ENCODE peak calls at places on chromosomes 2 and 18, in ten cellular contexts. R is GM13977, W is fibroblast of pulmonary artery, I is cardiac muscle cell, J is A549, S is PC-3, L is fibroblast of lung, O is prostate gland, Y is lung, N is progenitor cell of endocrine pancreas. Q is an unnamed sample.

GRCh38 chr18:57831597-57832377 is 28.7 kb upstream of the ATP8B1 start:
- DNase-seq in W (no peak), L (no peak), I (no peak), J (no peak), Y (no peak), O (no peak), R (no peak), N (no peak), S (no peak), Q (no peak)

GRCh38 chr2:241546771-241547498 is 11.6 kb upstream of the BOK start:
- DNase-seq in O (no peak), Y (no peak), W (peak), L (peak), J (no peak), S (no peak), N (no peak), I (peak), R (no peak), Q (no peak)

GRCh38 chr2:238499731-238500570 is 73.2 kb downstream of the ASB1 start:
- DNase-seq in R (no peak), I (no peak), Y (no peak), L (peak), O (no peak), J (no peak), N (no peak), W (no peak), S (peak), Q (no peak)

GRCh38 chr18:66562279-66562678 is 41.6 kb downstream of the CDH19 start:
- DNase-seq in W (no peak), O (no peak), N (no peak), J (no peak), S (no peak), R (no peak), L (no peak), I (no peak), Y (no peak), Q (no peak)

GRCh38 chr2:149164296-149164695 is 125.8 kb downstream of the LYPD6B start:
- DNase-seq in R (no peak), O (no peak), N (no peak), J (no peak), I (no peak), L (peak), S (peak), W (no peak), Y (no peak), Q (no peak)

GRCh38 chr2:33395660-33396249 is 80.7 kb upstream of the RASGRP3 start:
- DNase-seq in I (peak), W (peak), S (peak), Y (no peak), J (peak), N (no peak), O (no peak), R (peak), L (peak), Q (no peak)

GRCh38 chr2:191688934-191689695 is 11.2 kb downstream of the NABP1 start:
- DNase-seq in O (no peak), S (peak), W (peak), N (no peak), I (no peak), L (peak), Y (no peak), J (peak), R (no peak), Q (no peak)

GRCh38 chr2:68663371-68664156 is 20.2 kb downstream of the PROKR1 start:
- DNase-seq in W (no peak), R (no peak), O (no peak), N (no peak), I (no peak), Y (no peak), L (no peak), S (no peak), J (no peak), Q (no peak)

GRCh38 chr2:11434443-11434842 is 31.5 kb downstream of the E2F6 start:
- DNase-seq in N (no peak), S (no peak), I (no peak), J (no peak), O (no peak), W (no peak), R (no peak), L (no peak), Y (no peak), Q (no peak)

GRCh38 chr18:46319793-46320192 is 215.6 kb downstream of the HAUS1 start:
- DNase-seq in I (no peak), O (no peak), W (no peak), N (no peak), J (no peak), S (no peak), R (no peak), Y (no peak), L (peak), Q (no peak)

GRCh38 chr2:19359021-19359357 is 566 bp upstream of the OSR1 start:
- DNase-seq in W (no peak), I (no peak), S (no peak), L (no peak), N (no peak), Y (no peak), R (peak), O (no peak), J (no peak), Q (no peak)

GRCh38 chr2:179440642-179441251 is 176.1 kb upstream of the SESTD1 start:
- DNase-seq in N (no peak), R (peak), S (peak), W (peak), Y (no peak), L (peak), O (no peak), J (no peak), I (no peak), Q (no peak)

GRCh38 chr2:10877691-10878111 is 34.0 kb upstream of the KCNF1 start:
- DNase-seq in J (no peak), I (no peak), N (no peak), R (no peak), S (no peak), O (no peak), Y (no peak), L (no peak), W (peak), Q (peak)

GRCh38 chr18:37322497-37323035 is 243.0 kb downstream of the CELF4 start:
- DNase-seq in I (peak), Y (no peak), W (peak), J (peak), N (no peak), R (peak), L (peak), O (no peak), S (peak), Q (no peak)

GRCh38 chr2:110211938-110212858 is at the start of gene MTLN:
- DNase-seq in I (peak), L (peak), Y (peak), R (peak), O (peak), J (peak), N (peak), W (peak), S (peak), Q (peak)

GRCh38 chr2:164671664-164672396 is 50.5 kb upstream of the GRB14 start:
- DNase-seq in W (peak), R (no peak), L (peak), I (no peak), S (no peak), N (no peak), J (no peak), O (no peak), Y (no peak), Q (no peak)

GRCh38 chr2:79960035-79960725 is 344.4 kb downstream of the LRRTM1 start:
- DNase-seq in I (no peak), R (no peak), W (no peak), Y (no peak), O (no peak), N (no peak), J (no peak), S (no peak), L (no peak), Q (no peak)

DNA sequence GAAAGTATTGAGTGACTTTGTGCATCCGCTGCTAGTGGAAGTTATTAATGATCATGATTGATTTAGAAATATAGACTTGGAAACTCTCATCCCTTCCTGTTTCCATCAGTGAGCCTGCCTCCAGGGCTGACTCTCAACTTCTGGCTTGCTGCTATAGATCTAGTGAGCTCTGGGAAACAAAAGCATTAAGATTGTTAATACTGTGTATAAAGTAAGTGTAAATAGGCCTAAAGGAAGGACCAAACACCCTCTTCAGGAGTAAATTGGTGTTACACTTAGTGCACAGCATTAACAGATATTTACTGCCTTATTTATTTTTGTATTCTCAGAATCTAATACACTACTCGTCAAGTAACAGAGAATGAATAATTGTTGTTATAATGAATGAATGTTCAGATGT is 285.6 kb downstream of the THSD7B start:
- DNase-seq in J (no peak), I (peak), N (no peak), L (no peak), R (no peak), Y (no peak), O (no peak), W (no peak), S (peak), Q (no peak)
- TF ChIP-seq CTCF in J (no peak), I (no peak), N (peak), L (no peak), R (no peak), Y (no peak), O (no peak), W (no peak), S (peak), Q (peak)

DNA sequence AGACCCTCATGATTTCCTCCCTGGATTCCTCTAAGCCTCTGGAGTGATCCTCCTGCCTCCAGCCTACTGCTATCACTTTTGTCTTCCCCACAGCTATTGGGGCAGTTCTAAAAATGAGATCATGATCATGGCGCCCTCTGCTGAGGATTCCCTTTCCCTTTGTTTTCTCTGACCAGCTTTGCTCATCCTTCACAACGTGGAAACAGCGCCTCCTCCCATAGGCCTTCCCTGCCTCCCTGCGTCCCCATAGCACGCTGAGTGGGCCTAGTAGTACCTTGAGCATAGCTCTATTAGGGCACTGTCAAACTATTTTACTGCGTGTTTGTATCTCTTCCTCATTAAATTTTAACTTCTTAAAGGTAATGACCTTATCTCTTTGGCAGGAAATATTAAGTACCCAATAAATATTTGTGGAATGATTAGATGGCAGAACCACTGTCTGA is 207.0 kb upstream of the FANCL start:
- DNase-seq in R (peak), W (peak), J (peak), L (peak), Y (no peak), I (peak), S (peak), O (no peak), N (peak), Q (no peak)
- TF ChIP-seq CTCF in R (peak), W (peak), J (peak), L (peak), Y (peak), I (peak), S (peak), O (no peak), N (peak), Q (peak)

DNA sequence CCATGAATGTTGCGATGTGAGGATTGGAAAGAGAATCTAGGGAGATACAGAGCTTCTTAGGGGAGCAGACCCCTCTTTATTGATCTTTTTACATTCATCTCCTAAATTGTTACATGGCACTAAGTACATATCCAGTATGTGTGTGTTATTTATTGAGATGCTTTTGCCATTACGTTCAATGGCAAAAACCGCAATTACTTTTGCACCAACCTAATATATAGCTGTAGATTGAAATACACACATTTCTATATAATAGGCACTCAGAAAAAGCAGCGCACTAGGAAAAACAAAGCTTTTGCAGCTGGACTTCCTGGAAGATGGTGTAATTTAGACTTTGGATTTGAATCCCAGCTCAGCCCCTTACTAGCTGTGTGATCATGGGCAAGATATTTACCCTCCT is 849.4 kb downstream of the SLC4A3 start:
- DNase-seq in W (no peak), I (no peak), R (no peak), S (no peak), L (no peak), N (no peak), O (no peak), J (no peak), Y (no peak), Q (no peak)
- TF ChIP-seq CTCF in W (no peak), I (no peak), R (no peak), S (no peak), L (no peak), N (no peak), O (no peak), J (no peak), Y (no peak), Q (no peak)

DNA sequence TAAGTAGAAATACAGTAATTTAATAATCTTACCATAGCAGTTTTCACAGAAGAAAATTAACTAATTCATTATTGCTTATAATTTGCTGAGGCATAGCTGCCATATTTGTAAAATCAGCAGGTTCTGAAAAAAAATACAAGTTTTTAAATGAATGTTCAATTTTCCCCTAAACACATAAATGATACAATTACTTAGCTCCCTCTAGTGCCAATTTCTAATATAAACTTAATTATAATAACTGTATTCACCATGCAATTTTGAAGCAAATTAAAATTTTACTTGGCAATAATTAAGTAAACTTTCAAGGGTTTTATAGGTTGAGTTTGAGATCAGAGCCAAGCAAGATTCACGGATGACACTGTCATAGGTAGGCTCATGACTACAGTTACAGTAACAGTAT is 1321.6 kb upstream of the ACVR2A start:
- DNase-seq in I (peak), L (peak), R (no peak), O (no peak), S (peak), W (peak), J (no peak), Y (no peak), N (no peak), Q (no peak)
- TF ChIP-seq CTCF in I (peak), L (no peak), R (no peak), O (peak), S (peak), W (peak), J (peak), Y (no peak), N (peak), Q (peak)

DNA sequence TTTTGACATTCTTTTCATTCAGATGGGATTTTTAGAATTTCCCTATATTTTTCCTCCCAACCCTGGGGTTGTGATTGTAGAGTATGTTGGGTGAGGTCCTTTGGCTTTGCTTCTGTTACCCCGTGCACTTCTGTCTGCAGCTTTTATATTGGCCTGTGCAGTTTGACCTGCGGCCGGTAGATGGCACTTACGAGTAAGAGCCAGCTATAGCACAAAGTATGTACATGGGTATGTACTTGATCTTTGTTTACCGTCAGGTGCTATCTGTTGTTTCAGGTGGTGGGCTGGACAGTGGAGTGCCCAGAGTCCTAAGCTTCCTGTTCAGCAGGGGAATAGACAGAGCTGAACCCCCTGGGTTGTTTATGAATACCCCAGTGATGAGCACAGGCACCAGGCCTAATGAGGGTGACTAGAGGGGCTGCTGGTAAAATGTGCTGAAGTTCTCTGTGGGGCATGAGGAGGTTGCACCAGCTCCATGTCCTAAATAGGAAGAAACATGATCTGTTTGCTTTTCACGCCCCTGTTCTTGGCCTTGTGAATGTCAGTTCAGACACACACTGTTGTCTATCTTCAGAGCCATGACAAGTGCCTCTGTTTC is 58.9 kb upstream of the THUMPD2 start:
- DNase-seq in S (peak), L (peak), W (peak), Y (no peak), N (no peak), O (no peak), J (peak), R (peak), I (no peak), Q (no peak)
- TF ChIP-seq CTCF in S (peak), L (peak), W (peak), Y (no peak), N (peak), O (peak), J (peak), R (peak), I (peak), Q (peak)